ENCODE peak calls at places on chromosome 19, in ten cellular contexts. S is MCF 10A, W is HCT116, J is colonic mucosa, H is fibroblast of lung, T is ascending aorta, K is heart left ventricle, V is stomach, D is heart right ventricle, B is transverse colon. Z is an unnamed sample.

GRCh38 chr19:29680447-29680846 is 15.2 kb downstream of the PLEKHF1 start:
- DNase-seq in K (no peak), J (peak), B (peak), V (peak), D (peak), W (no peak), T (no peak), H (no peak), S (no peak), Z (no peak)

GRCh38 chr19:49212302-49212701 is 54.7 kb downstream of the TRPM4 start:
- DNase-seq in K (peak), W (no peak), H (peak), J (no peak), V (no peak), S (peak), T (no peak), B (no peak), D (no peak), Z (no peak)

GRCh38 chr19:2064395-2064787 is 13.3 kb upstream of the MKNK2 start:
- DNase-seq in S (no peak), W (no peak), H (no peak), T (no peak), V (no peak), K (no peak), B (no peak), D (no peak), J (no peak), Z (no peak)

GRCh38 chr19:40552848-40553247 is 23.8 kb upstream of the SHKBP1 start:
- DNase-seq in D (no peak), T (no peak), J (no peak), H (no peak), S (no peak), B (no peak), V (no peak), W (no peak), K (no peak), Z (no peak)

GRCh38 chr19:41416194-41416674 is 10.9 kb downstream of the B3GNT8 start:
- DNase-seq in D (no peak), B (peak), W (no peak), S (no peak), J (peak), K (no peak), T (no peak), V (no peak), H (no peak), Z (no peak)

GRCh38 chr19:10551698-10552301 is 8.1 kb downstream of the ATG4D start:
- DNase-seq in V (peak), K (no peak), B (peak), H (peak), W (peak), S (peak), D (no peak), T (no peak), J (peak), Z (no peak)

GRCh38 chr19:47436712-47437401 is 17.5 kb upstream of the MEIS3 start:
- DNase-seq in T (no peak), W (peak), K (peak), J (peak), B (peak), S (peak), H (peak), V (peak), D (peak), Z (peak)

GRCh38 chr19:31049431-31049830 is 299.8 kb downstream of the TSHZ3 start:
- DNase-seq in B (peak), J (peak), K (no peak), D (no peak), V (no peak), W (no peak), T (no peak), S (no peak), H (no peak), Z (no peak)

GRCh38 chr19:4152241-4152998 is 1.0 kb upstream of the CREB3L3 start:
- DNase-seq in K (no peak), T (no peak), W (no peak), D (no peak), V (no peak), H (no peak), S (no peak), B (no peak), J (no peak), Z (no peak)

GRCh38 chr19:36120984-36121358 is 5.7 kb downstream of the TBCB start:
- DNase-seq in B (no peak), K (no peak), W (no peak), J (no peak), D (no peak), H (no peak), V (no peak), T (no peak), S (no peak), Z (no peak)

GRCh38 chr19:13102666-13103584 is at the start of gene LYL1:
- DNase-seq in D (peak), S (no peak), T (no peak), B (peak), H (no peak), W (no peak), V (peak), J (peak), K (peak), Z (peak)

GRCh38 chr19:39506944-39507714 is 7.8 kb upstream of the SELENOV start:
- DNase-seq in D (no peak), T (no peak), B (no peak), K (no peak), W (no peak), J (peak), H (peak), S (peak), V (no peak), Z (no peak)

GRCh38 chr19:4338441-4339350 is at the start of gene STAP2:
- DNase-seq in D (no peak), T (no peak), J (peak), K (no peak), V (peak), S (peak), W (no peak), H (no peak), B (peak), Z (no peak)

GRCh38 chr19:49863935-49864320 is 3.4 kb downstream of the PNKP start:
- DNase-seq in V (no peak), T (no peak), B (no peak), H (no peak), J (peak), K (no peak), S (no peak), W (no peak), D (no peak), Z (peak)

GRCh38 chr19:18807861-18808331 is 16.8 kb upstream of the COMP start:
- DNase-seq in V (no peak), S (no peak), K (no peak), J (no peak), H (no peak), W (no peak), D (no peak), T (no peak), B (no peak), Z (no peak)

GRCh38 chr19:18803550-18804138 is 12.5 kb upstream of the COMP start:
- DNase-seq in H (no peak), T (no peak), K (no peak), S (no peak), D (no peak), J (no peak), V (no peak), W (no peak), B (no peak), Z (no peak)

GRCh38 chr19:18802354-18802753 is 11.2 kb upstream of the COMP start:
- DNase-seq in B (no peak), J (no peak), K (no peak), D (no peak), S (no peak), W (no peak), H (no peak), V (no peak), T (no peak), Z (no peak)

GRCh38 chr19:18804139-18804601 is 13.1 kb upstream of the COMP start:
- DNase-seq in S (no peak), B (no peak), J (no peak), K (no peak), W (no peak), D (no peak), H (no peak), V (no peak), T (no peak), Z (no peak)

GRCh38 chr19:18804643-18805042 is 13.5 kb upstream of the COMP start:
- DNase-seq in J (no peak), H (no peak), K (no peak), D (no peak), B (no peak), V (no peak), W (no peak), S (no peak), T (no peak), Z (no peak)
- TF ChIP-seq CTCF in J (no peak), H (no peak), K (no peak), D (no peak), B (no peak), V (no peak), W (no peak), S (no peak), T (no peak), Z (no peak)

GRCh38 chr19:7394728-7395359 is 46.1 kb downstream of the ARHGEF18 start:
- DNase-seq in V (peak), J (peak), S (peak), W (peak), D (peak), B (peak), K (peak), H (peak), T (peak), Z (peak)
- TF ChIP-seq CTCF in V (no peak), J (no peak), S (no peak), W (no peak), D (no peak), B (no peak), K (no peak), H (no peak), T (no peak), Z (no peak)

GRCh38 chr19:45560686-45561085 is 23.9 kb downstream of the OPA3 start:
- DNase-seq in W (no peak), S (no peak), T (no peak), V (no peak), B (no peak), K (peak), H (no peak), D (no peak), J (no peak), Z (no peak)

GRCh38 chr19:45560038-45560437 is 24.6 kb downstream of the OPA3 start:
- DNase-seq in K (peak), J (no peak), T (no peak), B (no peak), W (no peak), H (no peak), V (no peak), S (no peak), D (no peak), Z (no peak)

GRCh38 chr19:45556835-45557234 is 27.8 kb downstream of the OPA3 start:
- DNase-seq in H (no peak), D (peak), K (peak), J (no peak), V (no peak), T (no peak), W (no peak), S (no peak), B (no peak), Z (no peak)

GRCh38 chr19:45554481-45554880 is 30.1 kb downstream of the OPA3 start:
- DNase-seq in B (no peak), W (no peak), S (no peak), J (no peak), D (no peak), K (no peak), T (no peak), H (no peak), V (no peak), Z (no peak)

GRCh38 chr19:45558399-45558878 is 26.2 kb downstream of the OPA3 start:
- DNase-seq in T (no peak), B (peak), W (peak), J (peak), V (peak), S (peak), H (peak), K (peak), D (no peak), Z (no peak)
- TF ChIP-seq CTCF in T (peak), B (peak), W (peak), J (peak), V (peak), S (peak), H (peak), K (peak), D (peak), Z (peak)

GRCh38 chr19:45451850-45452387 is 15.9 kb upstream of the FOSB start:
- DNase-seq in W (no peak), J (no peak), B (no peak), S (no peak), V (no peak), D (no peak), T (no peak), K (no peak), H (no peak), Z (no peak)
- TF ChIP-seq CTCF in W (no peak), J (no peak), B (no peak), S (no peak), V (no peak), D (no peak), T (no peak), K (no peak), H (no peak), Z (no peak)

GRCh38 chr19:54179921-54180452 is 7.0 kb upstream of the TMC4 start:
- DNase-seq in W (no peak), V (peak), S (no peak), K (no peak), J (peak), D (no peak), H (peak), T (no peak), B (peak), Z (no peak)
- TF ChIP-seq CTCF in W (peak), V (no peak), S (no peak), K (no peak), J (peak), D (peak), H (peak), T (no peak), B (no peak), Z (no peak)